ENCODE peak calls at places on chromosomes 4 and X, in four cellular contexts. A is body of pancreas, D is fibroblast of pulmonary artery, U is fibroblast of mammary gland. Y is an unnamed sample.

GRCh38 chr4:16684083-16684482 is 214.4 kb downstream of the LDB2 start:
- DNase-seq in A (no peak), D (peak; percentile 95), U (peak; percentile 56), Y (no peak)

GRCh38 chr4:116244771-116245170 is 840.6 kb downstream of the TRAM1L1 start:
- DNase-seq in A (no peak), D (no peak), U (no peak), Y (no peak)

GRCh38 chr4:164648151-164648848 is 105.6 kb upstream of the SMIM31 start:
- DNase-seq in A (no peak), D (peak; percentile 8), U (peak; percentile 91), Y (peak; percentile 56)

GRCh38 chr4:114827651-114828050 is 229.0 kb downstream of the UGT8 start:
- DNase-seq in A (no peak), D (no peak), U (no peak), Y (no peak)

GRCh38 chr4:150863456-150863855 is 151.6 kb downstream of the LRBA start:
- DNase-seq in A (no peak), D (no peak), U (no peak), Y (no peak)

GRCh38 chr4:3045500-3045850 is 28.9 kb downstream of the HTT-AS start:
- DNase-seq in A (peak; percentile 28), D (peak; percentile 65), U (peak; percentile 63), Y (no peak)

GRCh38 chr4:166128452-166128851 is 255.4 kb downstream of the TLL1 start:
- DNase-seq in A (no peak), D (peak; percentile 59), U (peak; percentile 79), Y (no peak)

GRCh38 chr4:152039085-152039484 is 278.3 kb upstream of the GATB start:
- DNase-seq in A (no peak), D (peak; percentile 39), U (peak; percentile 58), Y (no peak)

GRCh38 chr4:109873791-109874514 is 26.0 kb downstream of the LRIT3 start:
- DNase-seq in A (no peak), D (peak; percentile 8), U (peak; percentile 32), Y (peak; percentile 1)

GRCh38 chrX:27964432-27964831 is 16.8 kb downstream of the DCAF8L1 start:
- DNase-seq in A (no peak), D (no peak), U (no peak), Y (peak; percentile 1)

GRCh38 chrX:121109986-121110385 is 62.6 kb downstream of the GLUD2 start:
- DNase-seq in A (no peak), D (no peak), U (no peak), Y (no peak)

GRCh38 chrX:107716045-107716684 is 59.4 kb downstream of the TSC22D3 start:
- DNase-seq in A (no peak), D (peak; percentile 27), U (no peak), Y (no peak)

GRCh38 chr4:154491341-154491679 is 289 bp downstream of the DCHS2 start:
- DNase-seq in A (no peak), D (peak; percentile 9), U (peak; percentile 15), Y (no peak)
- H3K4me3 ChIP-seq in A (no peak overlapping the region), D (no peak overlapping the region), U (peak overlapping the region; percentile 10), Y (peak overlapping the region; percentile 18)

DNA sequence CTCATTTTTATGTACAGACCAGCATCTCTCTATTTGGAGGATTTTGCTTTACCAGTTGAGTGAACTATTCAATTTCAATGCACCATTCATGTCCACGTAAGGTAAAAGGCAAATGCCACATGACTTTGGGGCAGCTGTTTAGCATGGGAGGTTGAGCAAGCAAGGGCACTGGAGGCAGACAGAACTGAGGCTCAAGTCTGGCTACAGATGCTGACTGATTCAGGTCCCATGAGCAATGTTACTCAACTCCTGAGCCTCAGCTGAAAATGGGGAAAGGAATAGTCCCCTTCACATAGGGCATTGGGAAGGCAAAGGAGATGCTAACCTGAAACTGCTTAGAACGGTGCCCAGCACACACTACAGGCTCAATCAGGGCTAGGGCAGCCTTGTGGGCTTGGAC is 93.0 kb upstream of the MTM1 start:
- DNase-seq in A (no peak), D (no peak), U (peak; percentile 55), Y (no peak)
- TF ChIP-seq CTCF in A (no peak), D (no peak), U (no peak), Y (no peak)

DNA sequence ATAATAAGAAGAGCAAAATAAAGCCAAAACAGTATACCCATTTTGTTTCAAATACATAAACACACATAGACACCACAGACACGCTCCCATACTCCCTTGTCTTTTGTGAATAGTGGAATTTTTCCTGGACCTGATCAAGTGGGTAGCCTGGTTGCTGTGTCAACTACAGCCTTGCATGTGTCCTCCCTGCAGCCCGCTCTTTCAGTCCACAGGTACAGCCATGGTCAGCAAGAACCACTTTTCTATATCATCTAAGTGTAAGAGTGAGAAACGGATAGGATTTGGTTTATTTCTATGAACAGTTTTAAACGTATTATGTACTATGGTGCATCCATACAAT is 9.8 kb downstream of the PWWP3B start:
- DNase-seq in A (no peak), D (peak; percentile 20), U (no peak), Y (no peak)
- H3K4me3 ChIP-seq in A (no peak overlapping the region), D (peak overlapping the region; percentile 62), U (no peak overlapping the region), Y (no peak overlapping the region)

GRCh38 chr4:149781150-149781549 is 34.5 kb downstream of the IQCM start:
- DNase-seq in A (no peak), D (peak; percentile 73), U (peak; percentile 84), Y (no peak)
- TF ChIP-seq CTCF in A (no peak), D (no peak), U (no peak), Y (no peak)

DNA sequence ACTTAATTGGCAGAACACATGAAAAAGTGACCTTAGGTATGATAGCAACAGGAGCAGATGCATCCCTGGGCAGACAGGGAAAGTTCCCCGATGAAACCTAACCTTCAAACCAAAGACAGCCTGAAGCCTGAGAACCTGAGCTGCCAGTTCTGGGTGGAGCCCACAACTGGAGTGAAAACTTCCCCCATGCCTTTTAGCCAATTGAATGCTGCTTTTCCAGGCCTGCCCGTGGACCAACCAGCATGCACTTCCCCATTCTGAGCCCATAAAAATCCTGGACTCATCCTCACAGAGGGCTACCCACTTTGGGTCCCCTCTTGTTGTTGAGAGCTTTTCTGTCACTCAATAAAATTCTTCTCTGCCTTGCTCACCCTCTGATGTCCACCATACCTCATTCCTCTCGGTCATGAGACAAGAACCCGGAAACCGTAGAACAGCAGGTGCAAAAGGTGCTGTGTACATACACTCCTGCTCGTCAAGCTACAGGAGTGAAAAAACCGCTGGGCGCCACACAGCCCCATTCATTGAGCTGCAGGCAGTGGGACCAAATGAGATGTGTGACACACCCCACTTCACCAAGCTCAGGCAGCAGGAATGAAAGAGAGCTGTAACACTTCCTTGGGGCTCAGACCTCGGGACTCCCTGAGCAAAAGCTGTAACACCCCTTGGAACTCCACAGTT is 13.9 kb upstream of the SLC7A11 start:
- DNase-seq in A (no peak), D (no peak), U (no peak), Y (no peak)
- H3K4me3 ChIP-seq in A (no peak overlapping the region), D (no peak overlapping the region), U (no peak overlapping the region), Y (no peak overlapping the region)

DNA sequence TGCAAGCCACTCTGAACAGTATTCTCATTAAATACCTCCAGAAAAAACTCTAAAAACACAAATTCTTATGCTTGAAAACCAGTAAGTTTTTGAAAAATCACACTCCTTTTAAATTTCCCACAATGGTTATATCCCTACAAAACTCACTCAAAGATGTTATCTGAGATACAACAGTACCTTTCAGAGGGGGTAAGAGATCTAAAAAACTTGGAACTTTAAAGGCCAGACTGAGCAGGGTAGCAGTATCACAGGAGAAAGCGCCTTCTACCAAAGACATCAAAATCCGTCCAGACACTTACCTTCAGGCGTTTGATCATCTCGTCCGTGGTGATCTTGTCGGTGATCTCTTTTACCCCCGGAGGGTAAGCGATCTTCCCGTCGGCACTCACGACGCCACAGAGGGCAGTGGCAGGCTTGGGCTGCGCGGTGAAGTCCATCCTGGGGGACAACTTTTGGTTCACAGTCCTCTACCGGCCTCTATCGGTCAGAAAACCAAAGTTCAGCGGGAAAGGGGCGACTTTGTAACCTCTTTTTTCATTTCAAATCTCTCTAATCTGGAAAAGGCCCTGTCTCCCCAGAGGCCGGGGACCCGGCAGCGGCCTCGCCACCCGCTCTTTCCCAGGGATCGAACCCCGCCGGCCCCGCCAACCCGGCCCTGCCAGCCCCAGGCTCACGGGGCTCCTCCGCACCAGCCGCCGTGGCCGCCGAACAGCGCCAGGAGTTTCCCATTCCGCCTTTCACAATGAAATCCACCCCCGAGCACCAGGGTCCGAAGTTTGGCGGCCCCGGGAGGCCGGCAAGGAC is 1.4 kb downstream of the PDS5A start:
- DNase-seq in A (peak; percentile 74), D (peak; percentile 85), U (peak; percentile 84), Y (peak; percentile 45)
- TF ChIP-seq CTCF in A (peak; percentile 91), D (peak; percentile 86), U (peak; percentile 93), Y (peak; percentile 86)

Y was measured in kidney epithelial cell.